ENCODE peak calls at places on chromosome 19, in ten cellular contexts. One of them, this sample, is unnamed. For H3K4me1, the result is how much of the 10 kb centered on the place peaks cover.

GRCh38 chr19:55016017-55016416 is 22.0 kb downstream of the GP6 start:
- DNase-seq in fibroblast of lung: no peak
- DNase-seq in left ventricle myocardium inferior: no peak
- DNase-seq in CD8-positive, alpha-beta memory T cell: no peak
- DNase-seq in effector memory CD4-positive, alpha-beta T cell: no peak
- DNase-seq in aorta: no peak
- DNase-seq in uterus: no peak
- DNase-seq in A549: no peak
- DNase-seq in IMR-90: no peak
- DNase-seq in CD4-positive, CD25-positive, alpha-beta regulatory T cell: no peak
- DNase-seq in this sample: no peak

GRCh38 chr19:1568320-1569019 is at the start of gene MEX3D:
- DNase-seq in CD4-positive, CD25-positive, alpha-beta regulatory T cell: peak
- DNase-seq in IMR-90: peak
- DNase-seq in aorta: peak
- DNase-seq in CD8-positive, alpha-beta memory T cell: peak
- DNase-seq in left ventricle myocardium inferior: peak
- DNase-seq in uterus: peak
- DNase-seq in effector memory CD4-positive, alpha-beta T cell: peak
- DNase-seq in A549: peak
- DNase-seq in fibroblast of lung: peak
- DNase-seq in this sample: peak

GRCh38 chr19:30000862-30001261 is 58.8 kb downstream of the URI1 start:
- DNase-seq in CD8-positive, alpha-beta memory T cell: no peak
- DNase-seq in uterus: no peak
- DNase-seq in effector memory CD4-positive, alpha-beta T cell: no peak
- DNase-seq in IMR-90: no peak
- DNase-seq in left ventricle myocardium inferior: no peak
- DNase-seq in CD4-positive, CD25-positive, alpha-beta regulatory T cell: no peak
- DNase-seq in fibroblast of lung: no peak
- DNase-seq in aorta: no peak
- DNase-seq in A549: no peak
- DNase-seq in this sample: no peak

GRCh38 chr19:49165865-49166301 is 8.3 kb downstream of the TRPM4 start:
- DNase-seq in left ventricle myocardium inferior: no peak
- DNase-seq in IMR-90: no peak
- DNase-seq in CD8-positive, alpha-beta memory T cell: no peak
- DNase-seq in CD4-positive, CD25-positive, alpha-beta regulatory T cell: no peak
- DNase-seq in aorta: no peak
- DNase-seq in A549: no peak
- DNase-seq in effector memory CD4-positive, alpha-beta T cell: no peak
- DNase-seq in uterus: no peak
- DNase-seq in fibroblast of lung: no peak
- DNase-seq in this sample: no peak

GRCh38 chr19:290539-291521 is at the start of gene PLPP2:
- DNase-seq in CD8-positive, alpha-beta memory T cell: no peak
- DNase-seq in aorta: peak
- DNase-seq in effector memory CD4-positive, alpha-beta T cell: no peak
- DNase-seq in left ventricle myocardium inferior: no peak
- DNase-seq in A549: peak
- DNase-seq in CD4-positive, CD25-positive, alpha-beta regulatory T cell: no peak
- DNase-seq in uterus: peak
- DNase-seq in fibroblast of lung: peak
- DNase-seq in IMR-90: no peak
- DNase-seq in this sample: peak

GRCh38 chr19:32866564-32867265 is 2.9 kb downstream of the SLC7A9 start:
- DNase-seq in uterus: no peak
- DNase-seq in CD4-positive, CD25-positive, alpha-beta regulatory T cell: no peak
- DNase-seq in effector memory CD4-positive, alpha-beta T cell: no peak
- DNase-seq in left ventricle myocardium inferior: no peak
- DNase-seq in fibroblast of lung: no peak
- DNase-seq in A549: no peak
- DNase-seq in CD8-positive, alpha-beta memory T cell: no peak
- DNase-seq in IMR-90: no peak
- DNase-seq in aorta: no peak
- DNase-seq in this sample: no peak

GRCh38 chr19:29804493-29804892 is 7.3 kb upstream of the CCNE1 start:
- DNase-seq in left ventricle myocardium inferior: no peak
- DNase-seq in CD8-positive, alpha-beta memory T cell: no peak
- DNase-seq in effector memory CD4-positive, alpha-beta T cell: no peak
- DNase-seq in A549: no peak
- DNase-seq in IMR-90: no peak
- DNase-seq in uterus: no peak
- DNase-seq in fibroblast of lung: no peak
- DNase-seq in aorta: peak
- DNase-seq in CD4-positive, CD25-positive, alpha-beta regulatory T cell: no peak
- DNase-seq in this sample: peak

GRCh38 chr19:35120492-35120891 is 4.9 kb downstream of the FXYD3 start:
- DNase-seq in left ventricle myocardium inferior: no peak
- DNase-seq in uterus: no peak
- DNase-seq in effector memory CD4-positive, alpha-beta T cell: no peak
- DNase-seq in aorta: no peak
- DNase-seq in IMR-90: peak
- DNase-seq in CD4-positive, CD25-positive, alpha-beta regulatory T cell: no peak
- DNase-seq in CD8-positive, alpha-beta memory T cell: no peak
- DNase-seq in fibroblast of lung: peak
- DNase-seq in A549: no peak
- DNase-seq in this sample: no peak

GRCh38 chr19:53883231-53883661 is 1.2 kb downstream of the PRKCG start:
- DNase-seq in CD8-positive, alpha-beta memory T cell: peak
- DNase-seq in left ventricle myocardium inferior: no peak
- DNase-seq in CD4-positive, CD25-positive, alpha-beta regulatory T cell: no peak
- DNase-seq in uterus: no peak
- DNase-seq in IMR-90: no peak
- DNase-seq in effector memory CD4-positive, alpha-beta T cell: no peak
- DNase-seq in aorta: peak
- DNase-seq in A549: no peak
- DNase-seq in fibroblast of lung: no peak
- DNase-seq in this sample: no peak

GRCh38 chr19:10279737-10280442 is 6.9 kb upstream of the ICAM4 start:
- DNase-seq in fibroblast of lung: no peak
- DNase-seq in effector memory CD4-positive, alpha-beta T cell: no peak
- DNase-seq in CD4-positive, CD25-positive, alpha-beta regulatory T cell: no peak
- DNase-seq in IMR-90: no peak
- DNase-seq in A549: no peak
- DNase-seq in uterus: no peak
- DNase-seq in left ventricle myocardium inferior: no peak
- DNase-seq in aorta: no peak
- DNase-seq in CD8-positive, alpha-beta memory T cell: no peak
- DNase-seq in this sample: no peak

GRCh38 chr19:38152461-38153379 is 71.3 kb downstream of the DPF1 start:
- DNase-seq in aorta: no peak
- DNase-seq in uterus: no peak
- DNase-seq in CD8-positive, alpha-beta memory T cell: no peak
- DNase-seq in CD4-positive, CD25-positive, alpha-beta regulatory T cell: no peak
- DNase-seq in IMR-90: peak
- DNase-seq in effector memory CD4-positive, alpha-beta T cell: no peak
- DNase-seq in left ventricle myocardium inferior: peak
- DNase-seq in fibroblast of lung: peak
- DNase-seq in A549: no peak
- DNase-seq in this sample: no peak

GRCh38 chr19:38648789-38649304 is 1.4 kb downstream of the ACTN4 start:
- DNase-seq in aorta: no peak
- DNase-seq in effector memory CD4-positive, alpha-beta T cell: no peak
- DNase-seq in CD8-positive, alpha-beta memory T cell: no peak
- DNase-seq in IMR-90: no peak
- DNase-seq in CD4-positive, CD25-positive, alpha-beta regulatory T cell: no peak
- DNase-seq in left ventricle myocardium inferior: no peak
- DNase-seq in uterus: no peak
- DNase-seq in A549: no peak
- DNase-seq in fibroblast of lung: no peak
- DNase-seq in this sample: no peak

GRCh38 chr19:2255982-2256685 is at the start of gene JSRP1:
- DNase-seq in uterus: no peak
- DNase-seq in CD8-positive, alpha-beta memory T cell: no peak
- DNase-seq in CD4-positive, CD25-positive, alpha-beta regulatory T cell: no peak
- DNase-seq in IMR-90: no peak
- DNase-seq in left ventricle myocardium inferior: no peak
- DNase-seq in effector memory CD4-positive, alpha-beta T cell: no peak
- DNase-seq in aorta: no peak
- DNase-seq in fibroblast of lung: no peak
- DNase-seq in A549: no peak
- DNase-seq in this sample: no peak

GRCh38 chr19:5132698-5133651 is 164.1 kb downstream of the KDM4B start:
- DNase-seq in CD4-positive, CD25-positive, alpha-beta regulatory T cell: no peak
- DNase-seq in fibroblast of lung: no peak
- DNase-seq in IMR-90: no peak
- DNase-seq in effector memory CD4-positive, alpha-beta T cell: no peak
- DNase-seq in left ventricle myocardium inferior: no peak
- DNase-seq in A549: no peak
- DNase-seq in CD8-positive, alpha-beta memory T cell: no peak
- DNase-seq in uterus: no peak
- DNase-seq in aorta: no peak
- DNase-seq in this sample: no peak
- H3K27ac ChIP-seq in CD4-positive, CD25-positive, alpha-beta regulatory T cell: peak
- H3K27ac ChIP-seq in fibroblast of lung: no peak
- H3K27ac ChIP-seq in IMR-90: no peak
- H3K27ac ChIP-seq in effector memory CD4-positive, alpha-beta T cell: no peak
- H3K27ac ChIP-seq in left ventricle myocardium inferior: no peak
- H3K27ac ChIP-seq in A549: no peak
- H3K27ac ChIP-seq in CD8-positive, alpha-beta memory T cell: no peak
- H3K27ac ChIP-seq in uterus: no peak
- H3K27ac ChIP-seq in aorta: no peak
- H3K27ac ChIP-seq in this sample: no peak

GRCh38 chr19:28196961-28197360 is 1016.0 kb downstream of the UQCRFS1 start:
- DNase-seq in CD4-positive, CD25-positive, alpha-beta regulatory T cell: no peak
- DNase-seq in aorta: no peak
- DNase-seq in CD8-positive, alpha-beta memory T cell: no peak
- DNase-seq in left ventricle myocardium inferior: no peak
- DNase-seq in A549: no peak
- DNase-seq in fibroblast of lung: no peak
- DNase-seq in IMR-90: no peak
- DNase-seq in effector memory CD4-positive, alpha-beta T cell: no peak
- DNase-seq in uterus: no peak
- DNase-seq in this sample: no peak

GRCh38 chr19:28201462-28201943 is 1011.4 kb downstream of the UQCRFS1 start:
- DNase-seq in CD8-positive, alpha-beta memory T cell: no peak
- DNase-seq in left ventricle myocardium inferior: no peak
- DNase-seq in A549: no peak
- DNase-seq in fibroblast of lung: no peak
- DNase-seq in uterus: no peak
- DNase-seq in aorta: no peak
- DNase-seq in effector memory CD4-positive, alpha-beta T cell: no peak
- DNase-seq in CD4-positive, CD25-positive, alpha-beta regulatory T cell: no peak
- DNase-seq in IMR-90: no peak
- DNase-seq in this sample: no peak

DNA sequence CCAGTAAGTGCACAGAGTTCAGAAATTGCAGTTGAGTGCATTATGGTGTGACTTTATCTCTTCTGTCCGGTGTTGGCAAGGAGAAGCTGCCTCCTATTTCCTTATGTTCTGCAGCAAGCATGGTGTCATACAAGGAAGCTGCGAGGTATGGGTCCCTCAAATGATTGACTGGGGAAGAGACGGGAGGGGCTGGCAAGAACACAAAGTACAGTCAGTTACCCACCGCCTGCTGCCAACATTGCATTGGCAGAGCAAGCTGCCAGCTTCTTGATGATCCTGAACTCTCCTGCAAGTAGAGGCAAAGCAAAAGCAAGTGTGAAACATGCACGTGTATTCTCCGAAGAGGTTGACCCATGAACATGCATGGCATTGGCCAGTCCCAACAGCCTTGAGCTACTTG is 1013.6 kb downstream of the UQCRFS1 start:
- DNase-seq in CD8-positive, alpha-beta memory T cell: no peak
- DNase-seq in uterus: no peak
- DNase-seq in aorta: no peak
- DNase-seq in CD4-positive, CD25-positive, alpha-beta regulatory T cell: no peak
- DNase-seq in fibroblast of lung: no peak
- DNase-seq in IMR-90: no peak
- DNase-seq in A549: no peak
- DNase-seq in left ventricle myocardium inferior: no peak
- DNase-seq in effector memory CD4-positive, alpha-beta T cell: no peak
- DNase-seq in this sample: no peak
- H3K4me1 ChIP-seq in CD8-positive, alpha-beta memory T cell: under half
- H3K4me1 ChIP-seq in uterus: under half
- H3K4me1 ChIP-seq in aorta: under half
- H3K4me1 ChIP-seq in CD4-positive, CD25-positive, alpha-beta regulatory T cell: under half
- H3K4me1 ChIP-seq in fibroblast of lung: under half
- H3K4me1 ChIP-seq in IMR-90: under half
- H3K4me1 ChIP-seq in A549: under half
- H3K4me1 ChIP-seq in left ventricle myocardium inferior: under half
- H3K4me1 ChIP-seq in effector memory CD4-positive, alpha-beta T cell: under half
- H3K4me1 ChIP-seq in this sample: under half

GRCh38 chr19:18646535-18647370 is 9.9 kb downstream of the KLHL26 start:
- DNase-seq in A549: no peak
- DNase-seq in uterus: no peak
- DNase-seq in fibroblast of lung: no peak
- DNase-seq in CD4-positive, CD25-positive, alpha-beta regulatory T cell: no peak
- DNase-seq in aorta: no peak
- DNase-seq in left ventricle myocardium inferior: no peak
- DNase-seq in IMR-90: no peak
- DNase-seq in effector memory CD4-positive, alpha-beta T cell: no peak
- DNase-seq in CD8-positive, alpha-beta memory T cell: no peak
- DNase-seq in this sample: no peak

GRCh38 chr19:18647371-18647767 is 10.5 kb downstream of the KLHL26 start:
- DNase-seq in aorta: no peak
- DNase-seq in effector memory CD4-positive, alpha-beta T cell: no peak
- DNase-seq in IMR-90: no peak
- DNase-seq in left ventricle myocardium inferior: no peak
- DNase-seq in CD4-positive, CD25-positive, alpha-beta regulatory T cell: no peak
- DNase-seq in uterus: no peak
- DNase-seq in fibroblast of lung: no peak
- DNase-seq in CD8-positive, alpha-beta memory T cell: no peak
- DNase-seq in A549: no peak
- DNase-seq in this sample: no peak

GRCh38 chr19:18645035-18645511 is 8.2 kb downstream of the KLHL26 start:
- DNase-seq in uterus: no peak
- DNase-seq in A549: no peak
- DNase-seq in CD8-positive, alpha-beta memory T cell: no peak
- DNase-seq in fibroblast of lung: peak
- DNase-seq in IMR-90: no peak
- DNase-seq in effector memory CD4-positive, alpha-beta T cell: no peak
- DNase-seq in aorta: peak
- DNase-seq in CD4-positive, CD25-positive, alpha-beta regulatory T cell: no peak
- DNase-seq in left ventricle myocardium inferior: no peak
- DNase-seq in this sample: no peak

GRCh38 chr19:18647807-18648206 is 11.0 kb downstream of the KLHL26 start:
- DNase-seq in A549: no peak
- DNase-seq in aorta: no peak
- DNase-seq in left ventricle myocardium inferior: no peak
- DNase-seq in IMR-90: no peak
- DNase-seq in fibroblast of lung: no peak
- DNase-seq in uterus: no peak
- DNase-seq in CD4-positive, CD25-positive, alpha-beta regulatory T cell: no peak
- DNase-seq in CD8-positive, alpha-beta memory T cell: no peak
- DNase-seq in effector memory CD4-positive, alpha-beta T cell: no peak
- DNase-seq in this sample: no peak

GRCh38 chr19:18644144-18645034 is 7.6 kb downstream of the KLHL26 start:
- DNase-seq in CD8-positive, alpha-beta memory T cell: no peak
- DNase-seq in IMR-90: no peak
- DNase-seq in A549: no peak
- DNase-seq in left ventricle myocardium inferior: no peak
- DNase-seq in CD4-positive, CD25-positive, alpha-beta regulatory T cell: no peak
- DNase-seq in uterus: no peak
- DNase-seq in effector memory CD4-positive, alpha-beta T cell: no peak
- DNase-seq in aorta: no peak
- DNase-seq in fibroblast of lung: peak
- DNase-seq in this sample: no peak
- H3K27ac ChIP-seq in CD8-positive, alpha-beta memory T cell: no peak
- H3K27ac ChIP-seq in IMR-90: no peak
- H3K27ac ChIP-seq in A549: no peak
- H3K27ac ChIP-seq in left ventricle myocardium inferior: peak
- H3K27ac ChIP-seq in CD4-positive, CD25-positive, alpha-beta regulatory T cell: no peak
- H3K27ac ChIP-seq in uterus: peak
- H3K27ac ChIP-seq in effector memory CD4-positive, alpha-beta T cell: no peak
- H3K27ac ChIP-seq in aorta: peak
- H3K27ac ChIP-seq in fibroblast of lung: no peak
- H3K27ac ChIP-seq in this sample: no peak

GRCh38 chr19:40089462-40089861 is 1.3 kb downstream of the ZNF780A start:
- DNase-seq in A549: no peak
- DNase-seq in uterus: no peak
- DNase-seq in effector memory CD4-positive, alpha-beta T cell: no peak
- DNase-seq in left ventricle myocardium inferior: no peak
- DNase-seq in fibroblast of lung: peak
- DNase-seq in aorta: no peak
- DNase-seq in IMR-90: peak
- DNase-seq in CD8-positive, alpha-beta memory T cell: peak
- DNase-seq in CD4-positive, CD25-positive, alpha-beta regulatory T cell: no peak
- DNase-seq in this sample: no peak
- H3K4me1 ChIP-seq in A549: under half
- H3K4me1 ChIP-seq in uterus: under half
- H3K4me1 ChIP-seq in effector memory CD4-positive, alpha-beta T cell: under half
- H3K4me1 ChIP-seq in left ventricle myocardium inferior: under half
- H3K4me1 ChIP-seq in fibroblast of lung: under half
- H3K4me1 ChIP-seq in aorta: under half
- H3K4me1 ChIP-seq in IMR-90: under half
- H3K4me1 ChIP-seq in CD8-positive, alpha-beta memory T cell: under half
- H3K4me1 ChIP-seq in CD4-positive, CD25-positive, alpha-beta regulatory T cell: under half
- H3K4me1 ChIP-seq in this sample: under half

This sample was measured in lower lobe of right lung.